ENCODE peak calls at places on chromosomes 6 and 20, in nine cellular contexts. X, F, A, K, I, L, S, W and E are unnamed samples.

GRCh38 chr6:33898771-33899170 is 95.0 kb upstream of the MLN start:
- DNase-seq in W (peak; percentile 13), S (no peak), F (no peak), K (no peak), I (no peak), X (no peak), A (no peak), L (no peak), E (no peak)

GRCh38 chr6:121055572-121056163 is 278.6 kb downstream of the TBC1D32 start:
- DNase-seq in I (no peak), A (no peak), S (no peak), K (no peak), L (no peak), X (no peak), W (no peak), F (no peak), E (no peak)

GRCh38 chr6:129140571-129140970 is 257.6 kb downstream of the LAMA2 start:
- DNase-seq in F (peak; percentile 27), K (peak; percentile 44), L (no peak), I (no peak), S (no peak), X (no peak), A (no peak), W (no peak), E (no peak)

GRCh38 chr6:169800116-169800667 is 48.8 kb downstream of the ERMARD start:
- DNase-seq in F (no peak), S (no peak), X (no peak), K (no peak), I (peak; percentile 8), W (no peak), A (no peak), L (no peak), E (peak; percentile 71)

GRCh38 chr6:7725849-7726415 is at the start of gene BMP6:
- DNase-seq in A (peak; percentile 95), L (peak; percentile 88), K (peak; percentile 91), I (peak; percentile 85), F (peak; percentile 85), X (peak; percentile 90), S (peak; percentile 93), W (peak; percentile 95), E (peak; percentile 93)

GRCh38 chr6:118789419-118789818 is 104.5 kb upstream of the ASF1A start:
- DNase-seq in I (no peak), W (no peak), A (peak; percentile 9), S (no peak), K (no peak), X (no peak), L (no peak), F (no peak), E (no peak)

GRCh38 chr6:84773133-84773430 is 8.7 kb upstream of the TBX18 start:
- DNase-seq in K (no peak), A (no peak), L (no peak), X (no peak), F (no peak), I (no peak), W (no peak), S (no peak), E (no peak)

GRCh38 chr6:52183131-52183530 is 3.0 kb upstream of the IL17A start:
- DNase-seq in K (no peak), X (no peak), I (no peak), S (no peak), L (no peak), F (no peak), A (no peak), W (no peak), E (no peak)

GRCh38 chr6:105606871-105607421 is 204.1 kb upstream of the PREP start:
- DNase-seq in S (no peak), L (no peak), K (no peak), I (no peak), A (no peak), X (no peak), W (no peak), F (no peak), E (no peak)

GRCh38 chr20:14951707-14952106 is 614.3 kb upstream of the FLRT3 start:
- DNase-seq in I (no peak), S (no peak), L (no peak), X (no peak), W (no peak), A (no peak), K (no peak), F (no peak), E (no peak)

GRCh38 chr6:42696526-42697267 is 25.7 kb downstream of the PRPH2 start:
- DNase-seq in L (peak; percentile 18), K (no peak), I (no peak), X (no peak), S (no peak), W (no peak), A (no peak), F (no peak), E (no peak)

GRCh38 chr6:34455831-34456230 is 10.0 kb upstream of the PACSIN1 start:
- DNase-seq in F (no peak), I (no peak), A (no peak), W (no peak), X (no peak), L (no peak), K (no peak), S (no peak), E (no peak)

GRCh38 chr6:156419594-156419993 is 357.6 kb upstream of the ARID1B start:
- DNase-seq in I (no peak), K (no peak), W (no peak), A (no peak), L (no peak), X (no peak), F (no peak), S (no peak), E (no peak)

GRCh38 chr20:64156136-64156885 is 7.9 kb upstream of the MYT1 start:
- DNase-seq in X (no peak), F (no peak), L (no peak), W (peak; percentile 28), K (no peak), S (peak; percentile 24), I (no peak), A (no peak), E (no peak)

GRCh38 chr20:973785-974194 is 28.3 kb downstream of the RSPO4 start:
- DNase-seq in W (no peak), K (no peak), S (no peak), F (no peak), A (peak; percentile 66), L (peak; percentile 12), I (no peak), X (no peak), E (no peak)

GRCh38 chr6:146999766-147000165 is 204.5 kb upstream of the STXBP5 start:
- DNase-seq in X (no peak), I (no peak), K (no peak), F (no peak), W (no peak), L (no peak), S (no peak), A (peak; percentile 30), E (no peak)

GRCh38 chr20:53934421-53935352 is 135.7 kb downstream of the BCAS1 start:
- DNase-seq in K (no peak), W (no peak), S (no peak), I (no peak), X (no peak), F (peak; percentile 60), A (no peak), L (no peak), E (no peak)

GRCh38 chr6:25326958-25327357 is 47.8 kb downstream of the CARMIL1 start:
- DNase-seq in L (no peak), X (no peak), K (no peak), W (no peak), I (no peak), A (no peak), F (no peak), S (no peak), E (no peak)

GRCh38 chr6:17045581-17046322 is 56.1 kb upstream of the STMND1 start:
- DNase-seq in X (no peak), I (no peak), K (no peak), L (no peak), F (no peak), A (no peak), S (no peak), W (no peak), E (no peak)
- H3K27ac ChIP-seq in X (no peak overlapping the region), I (no peak overlapping the region), K (no peak overlapping the region), L (peak overlapping the region; percentile 43), F (peak overlapping the region; percentile 39), A (no peak overlapping the region), S (peak overlapping the region; percentile 25), W (no peak overlapping the region), E (no peak overlapping the region)

GRCh38 chr6:139594333-139594965 is 220.0 kb upstream of the CITED2 start:
- DNase-seq in A (no peak), F (no peak), S (no peak), X (no peak), L (peak; percentile 25), I (no peak), W (no peak), K (no peak), E (no peak)

GRCh38 chr6:139595183-139595582 is 220.7 kb upstream of the CITED2 start:
- DNase-seq in F (no peak), L (no peak), A (no peak), X (no peak), S (no peak), I (no peak), W (no peak), K (no peak), E (no peak)

GRCh38 chr6:139592011-139592410 is 217.6 kb upstream of the CITED2 start:
- DNase-seq in S (no peak), F (no peak), I (no peak), W (no peak), L (no peak), K (no peak), A (no peak), X (no peak), E (no peak)

GRCh38 chr6:139591075-139591474 is 216.6 kb upstream of the CITED2 start:
- DNase-seq in W (no peak), S (no peak), X (no peak), L (no peak), K (no peak), F (no peak), A (no peak), I (no peak), E (no peak)

GRCh38 chr6:139593081-139593480 is 218.6 kb upstream of the CITED2 start:
- DNase-seq in W (no peak), K (no peak), F (no peak), L (no peak), A (no peak), S (no peak), X (no peak), I (no peak), E (no peak)
- H3K4me1 ChIP-seq in W (peaks cover 8% of the 10 kb centered on the region), K (peaks cover 9% of the 10 kb centered on the region), F (peaks cover 23% of the 10 kb centered on the region), L (peaks cover 77% of the 10 kb centered on the region), A (no peaks in the 10 kb centered on the region), S (peaks cover 51% of the 10 kb centered on the region), X (peaks cover 37% of the 10 kb centered on the region), I (peaks cover 8% of the 10 kb centered on the region), E (no peaks in the 10 kb centered on the region)

GRCh38 chr20:44173846-44174245 is 13.1 kb downstream of the JPH2 start:
- DNase-seq in K (no peak), A (no peak), W (no peak), L (no peak), F (no peak), X (no peak), S (no peak), I (no peak), E (no peak)
- H3K27ac ChIP-seq in K (no peak overlapping the region), A (no peak overlapping the region), W (no peak overlapping the region), L (peak overlapping the region; percentile 64), F (no peak overlapping the region), X (peak overlapping the region; percentile 70), S (no peak overlapping the region), I (no peak overlapping the region), E (no peak overlapping the region)

DNA sequence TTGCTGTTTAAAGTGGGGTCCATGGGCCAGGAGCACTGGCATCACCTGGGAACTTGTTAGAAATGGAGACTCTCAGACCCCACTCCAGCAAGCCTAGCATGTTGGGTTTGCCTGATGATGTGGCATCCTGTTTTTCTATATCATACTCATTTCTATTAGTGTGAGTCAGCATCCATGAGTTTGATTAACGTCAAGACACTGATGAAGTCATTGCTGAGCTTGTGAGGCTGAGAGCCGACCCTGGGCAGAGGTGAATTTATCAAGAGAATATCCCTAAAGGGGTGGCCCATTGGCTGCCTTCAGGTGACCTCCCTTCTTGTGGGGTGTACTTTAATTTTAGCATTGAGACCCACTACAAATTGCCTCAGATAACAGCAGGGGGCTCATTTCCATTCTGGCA is 43.4 kb upstream of the RNF144B start:
- DNase-seq in A (no peak), I (no peak), X (no peak), W (no peak), S (no peak), L (no peak), F (no peak), K (no peak), E (no peak)
- H3K4me1 ChIP-seq in A (no peaks in the 10 kb centered on the region), I (peaks cover 3% of the 10 kb centered on the region), X (no peaks in the 10 kb centered on the region), W (no peaks in the 10 kb centered on the region), S (no peaks in the 10 kb centered on the region), L (no peaks in the 10 kb centered on the region), F (no peaks in the 10 kb centered on the region), K (no peaks in the 10 kb centered on the region), E (no peaks in the 10 kb centered on the region)